ENCODE peak calls at places on chromosomes 2 and 18, in nine cellular contexts. One of them, this sample, is unnamed.

GRCh38 chr2:221518201-221518936 is 53.7 kb downstream of the EPHA4 start:
- DNase-seq in A549: no peak
- DNase-seq in endothelial cell of umbilical vein: peak; percentile 89
- DNase-seq in Karpas-422: no peak
- DNase-seq in neural progenitor cell: no peak
- DNase-seq in GM23248: peak; percentile 16
- DNase-seq in mammary epithelial cell: no peak
- DNase-seq in IMR-90: peak; percentile 92
- DNase-seq in fibroblast of lung: peak; percentile 58
- DNase-seq in this sample: no peak

GRCh38 chr18:5868218-5868904 is 27.0 kb downstream of the TMEM200C start:
- DNase-seq in A549: peak; percentile 13
- DNase-seq in endothelial cell of umbilical vein: peak; percentile 84
- DNase-seq in Karpas-422: peak; percentile 94
- DNase-seq in neural progenitor cell: peak; percentile 93
- DNase-seq in GM23248: peak; percentile 94
- DNase-seq in mammary epithelial cell: peak; percentile 66
- DNase-seq in IMR-90: peak; percentile 88
- DNase-seq in fibroblast of lung: peak; percentile 91
- DNase-seq in this sample: no peak

GRCh38 chr2:178917555-178917954 is 110.3 kb upstream of the TTN start:
- DNase-seq in A549: no peak
- DNase-seq in endothelial cell of umbilical vein: no peak
- DNase-seq in Karpas-422: no peak
- DNase-seq in neural progenitor cell: no peak
- DNase-seq in GM23248: no peak
- DNase-seq in mammary epithelial cell: no peak
- DNase-seq in IMR-90: no peak
- DNase-seq in fibroblast of lung: no peak
- DNase-seq in this sample: no peak

GRCh38 chr2:146806295-146807005 is 1038.4 kb upstream of the ACVR2A start:
- DNase-seq in A549: no peak
- DNase-seq in endothelial cell of umbilical vein: no peak
- DNase-seq in Karpas-422: no peak
- DNase-seq in neural progenitor cell: no peak
- DNase-seq in GM23248: peak; percentile 21
- DNase-seq in mammary epithelial cell: peak; percentile 29
- DNase-seq in IMR-90: peak; percentile 4
- DNase-seq in fibroblast of lung: peak; percentile 71
- DNase-seq in this sample: peak; percentile 26

GRCh38 chr2:202841090-202841867 is 30.3 kb downstream of the ICA1L start:
- DNase-seq in A549: no peak
- DNase-seq in endothelial cell of umbilical vein: no peak
- DNase-seq in Karpas-422: no peak
- DNase-seq in neural progenitor cell: no peak
- DNase-seq in GM23248: no peak
- DNase-seq in mammary epithelial cell: no peak
- DNase-seq in IMR-90: no peak
- DNase-seq in fibroblast of lung: no peak
- DNase-seq in this sample: no peak

GRCh38 chr2:173773076-173773475 is 192.1 kb downstream of the SP3 start:
- DNase-seq in A549: no peak
- DNase-seq in endothelial cell of umbilical vein: no peak
- DNase-seq in Karpas-422: no peak
- DNase-seq in neural progenitor cell: no peak
- DNase-seq in GM23248: no peak
- DNase-seq in mammary epithelial cell: peak; percentile 29
- DNase-seq in IMR-90: no peak
- DNase-seq in fibroblast of lung: no peak
- DNase-seq in this sample: no peak

GRCh38 chr2:20217041-20217970 is 7.6 kb downstream of the SDC1 start:
- DNase-seq in A549: no peak
- DNase-seq in endothelial cell of umbilical vein: no peak
- DNase-seq in Karpas-422: no peak
- DNase-seq in neural progenitor cell: no peak
- DNase-seq in GM23248: peak; percentile 27
- DNase-seq in mammary epithelial cell: peak; percentile 96
- DNase-seq in IMR-90: no peak
- DNase-seq in fibroblast of lung: no peak
- DNase-seq in this sample: peak; percentile 89

GRCh38 chr2:164782323-164782722 is 59.3 kb downstream of the COBLL1 start:
- DNase-seq in A549: no peak
- DNase-seq in endothelial cell of umbilical vein: peak; percentile 54
- DNase-seq in Karpas-422: no peak
- DNase-seq in neural progenitor cell: no peak
- DNase-seq in GM23248: peak; percentile 80
- DNase-seq in mammary epithelial cell: peak; percentile 80
- DNase-seq in IMR-90: peak; percentile 8
- DNase-seq in fibroblast of lung: peak; percentile 41
- DNase-seq in this sample: no peak

GRCh38 chr18:26252411-26252810 is 26.2 kb downstream of the TAF4B start:
- DNase-seq in A549: no peak
- DNase-seq in endothelial cell of umbilical vein: no peak
- DNase-seq in Karpas-422: no peak
- DNase-seq in neural progenitor cell: no peak
- DNase-seq in GM23248: no peak
- DNase-seq in mammary epithelial cell: no peak
- DNase-seq in IMR-90: no peak
- DNase-seq in fibroblast of lung: no peak
- DNase-seq in this sample: no peak
- H3K4me2 ChIP-seq in A549: no peak overlapping the region
- H3K4me2 ChIP-seq in endothelial cell of umbilical vein: no peak overlapping the region
- H3K4me2 ChIP-seq in Karpas-422: peak overlapping the region; percentile 3
- H3K4me2 ChIP-seq in neural progenitor cell: no peak overlapping the region
- H3K4me2 ChIP-seq in GM23248: no peak overlapping the region
- H3K4me2 ChIP-seq in mammary epithelial cell: no peak overlapping the region
- H3K4me2 ChIP-seq in IMR-90: no peak overlapping the region
- H3K4me2 ChIP-seq in fibroblast of lung: no peak overlapping the region
- H3K4me2 ChIP-seq in this sample: no peak overlapping the region

GRCh38 chr18:63087421-63088230 is 231.9 kb downstream of the BCL2 start:
- DNase-seq in A549: no peak
- DNase-seq in endothelial cell of umbilical vein: no peak
- DNase-seq in Karpas-422: no peak
- DNase-seq in neural progenitor cell: no peak
- DNase-seq in GM23248: peak; percentile 4
- DNase-seq in mammary epithelial cell: no peak
- DNase-seq in IMR-90: no peak
- DNase-seq in fibroblast of lung: no peak
- DNase-seq in this sample: no peak

GRCh38 chr18:63085611-63086010 is 234.0 kb downstream of the BCL2 start:
- DNase-seq in A549: no peak
- DNase-seq in endothelial cell of umbilical vein: no peak
- DNase-seq in Karpas-422: peak; percentile 36
- DNase-seq in neural progenitor cell: no peak
- DNase-seq in GM23248: no peak
- DNase-seq in mammary epithelial cell: no peak
- DNase-seq in IMR-90: no peak
- DNase-seq in fibroblast of lung: no peak
- DNase-seq in this sample: no peak

GRCh38 chr18:63082661-63083531 is 236.7 kb downstream of the BCL2 start:
- DNase-seq in A549: no peak
- DNase-seq in endothelial cell of umbilical vein: no peak
- DNase-seq in Karpas-422: no peak
- DNase-seq in neural progenitor cell: no peak
- DNase-seq in GM23248: peak; percentile 77
- DNase-seq in mammary epithelial cell: peak; percentile 21
- DNase-seq in IMR-90: no peak
- DNase-seq in fibroblast of lung: peak; percentile 9
- DNase-seq in this sample: no peak

GRCh38 chr18:63084220-63084619 is 235.3 kb downstream of the BCL2 start:
- DNase-seq in A549: no peak
- DNase-seq in endothelial cell of umbilical vein: no peak
- DNase-seq in Karpas-422: no peak
- DNase-seq in neural progenitor cell: no peak
- DNase-seq in GM23248: no peak
- DNase-seq in mammary epithelial cell: no peak
- DNase-seq in IMR-90: no peak
- DNase-seq in fibroblast of lung: no peak
- DNase-seq in this sample: no peak

GRCh38 chr18:63083555-63083954 is 236.0 kb downstream of the BCL2 start:
- DNase-seq in A549: no peak
- DNase-seq in endothelial cell of umbilical vein: no peak
- DNase-seq in Karpas-422: no peak
- DNase-seq in neural progenitor cell: no peak
- DNase-seq in GM23248: peak; percentile 42
- DNase-seq in mammary epithelial cell: no peak
- DNase-seq in IMR-90: no peak
- DNase-seq in fibroblast of lung: no peak
- DNase-seq in this sample: peak; percentile 39
- H3K9me3 ChIP-seq in A549: peaks cover 12% of the 10 kb centered on the region
- H3K9me3 ChIP-seq in endothelial cell of umbilical vein: no peaks in the 10 kb centered on the region
- H3K9me3 ChIP-seq in Karpas-422: no peaks in the 10 kb centered on the region
- H3K9me3 ChIP-seq in neural progenitor cell: no peaks in the 10 kb centered on the region
- H3K9me3 ChIP-seq in GM23248: no peaks in the 10 kb centered on the region
- H3K9me3 ChIP-seq in mammary epithelial cell: peaks cover 7% of the 10 kb centered on the region
- H3K9me3 ChIP-seq in IMR-90: no peaks in the 10 kb centered on the region
- H3K9me3 ChIP-seq in fibroblast of lung: no peaks in the 10 kb centered on the region
- H3K9me3 ChIP-seq in this sample: no peaks in the 10 kb centered on the region

GRCh38 chr2:162821176-162821575 is 17.4 kb downstream of the KCNH7 start:
- DNase-seq in A549: no peak
- DNase-seq in endothelial cell of umbilical vein: no peak
- DNase-seq in Karpas-422: no peak
- DNase-seq in neural progenitor cell: no peak
- DNase-seq in GM23248: peak; percentile 15
- DNase-seq in mammary epithelial cell: no peak
- DNase-seq in IMR-90: no peak
- DNase-seq in fibroblast of lung: no peak
- DNase-seq in this sample: peak; percentile 3

GRCh38 chr2:162825578-162825977 is 13.0 kb downstream of the KCNH7 start:
- DNase-seq in A549: no peak
- DNase-seq in endothelial cell of umbilical vein: no peak
- DNase-seq in Karpas-422: no peak
- DNase-seq in neural progenitor cell: no peak
- DNase-seq in GM23248: no peak
- DNase-seq in mammary epithelial cell: no peak
- DNase-seq in IMR-90: no peak
- DNase-seq in fibroblast of lung: no peak
- DNase-seq in this sample: no peak

GRCh38 chr2:162821718-162822117 is 16.8 kb downstream of the KCNH7 start:
- DNase-seq in A549: no peak
- DNase-seq in endothelial cell of umbilical vein: no peak
- DNase-seq in Karpas-422: no peak
- DNase-seq in neural progenitor cell: no peak
- DNase-seq in GM23248: no peak
- DNase-seq in mammary epithelial cell: no peak
- DNase-seq in IMR-90: no peak
- DNase-seq in fibroblast of lung: no peak
- DNase-seq in this sample: no peak

GRCh38 chr2:162826901-162827300 is 11.7 kb downstream of the KCNH7 start:
- DNase-seq in A549: no peak
- DNase-seq in endothelial cell of umbilical vein: no peak
- DNase-seq in Karpas-422: no peak
- DNase-seq in neural progenitor cell: no peak
- DNase-seq in GM23248: no peak
- DNase-seq in mammary epithelial cell: no peak
- DNase-seq in IMR-90: no peak
- DNase-seq in fibroblast of lung: no peak
- DNase-seq in this sample: no peak

DNA sequence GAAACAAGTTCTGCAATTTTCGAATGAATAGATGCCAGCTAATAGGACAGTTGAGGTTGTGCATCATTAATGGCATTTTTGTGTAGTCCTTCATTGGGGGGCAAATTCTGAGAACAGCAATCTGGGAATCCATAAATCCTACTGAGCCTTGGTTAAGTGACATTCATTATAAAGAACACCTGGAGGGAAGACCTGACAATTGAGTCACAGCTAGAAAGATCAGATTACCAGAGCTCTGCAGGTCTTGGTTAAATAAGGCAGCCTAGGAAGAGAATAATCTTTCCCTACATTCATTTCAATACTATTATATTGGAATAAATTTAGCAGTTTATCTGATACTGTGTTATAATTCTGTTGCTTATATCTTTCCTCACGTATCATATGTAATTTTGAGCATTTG is 14.2 kb downstream of the KCNH7 start:
- DNase-seq in A549: no peak
- DNase-seq in endothelial cell of umbilical vein: no peak
- DNase-seq in Karpas-422: no peak
- DNase-seq in neural progenitor cell: peak; percentile 8
- DNase-seq in GM23248: no peak
- DNase-seq in mammary epithelial cell: no peak
- DNase-seq in IMR-90: no peak
- DNase-seq in fibroblast of lung: no peak
- DNase-seq in this sample: no peak
- H3K4me1 ChIP-seq in A549: peaks cover 3% of the 10 kb centered on the region
- H3K4me1 ChIP-seq in endothelial cell of umbilical vein: no peaks in the 10 kb centered on the region
- H3K4me1 ChIP-seq in Karpas-422: no peaks in the 10 kb centered on the region
- H3K4me1 ChIP-seq in neural progenitor cell: peaks cover 10% of the 10 kb centered on the region
- H3K4me1 ChIP-seq in GM23248: peaks cover 3% of the 10 kb centered on the region
- H3K4me1 ChIP-seq in mammary epithelial cell: no peaks in the 10 kb centered on the region
- H3K4me1 ChIP-seq in IMR-90: no peaks in the 10 kb centered on the region
- H3K4me1 ChIP-seq in fibroblast of lung: no peaks in the 10 kb centered on the region
- H3K4me1 ChIP-seq in this sample: no peaks in the 10 kb centered on the region

GRCh38 chr2:217919204-217919603 is 83.6 kb downstream of the TNS1 start:
- DNase-seq in A549: no peak
- DNase-seq in endothelial cell of umbilical vein: no peak
- DNase-seq in Karpas-422: no peak
- DNase-seq in neural progenitor cell: no peak
- DNase-seq in GM23248: no peak
- DNase-seq in mammary epithelial cell: no peak
- DNase-seq in IMR-90: no peak
- DNase-seq in fibroblast of lung: no peak
- DNase-seq in this sample: no peak

GRCh38 chr2:217923007-217923686 is 79.6 kb downstream of the TNS1 start:
- DNase-seq in A549: no peak
- DNase-seq in endothelial cell of umbilical vein: no peak
- DNase-seq in Karpas-422: no peak
- DNase-seq in neural progenitor cell: no peak
- DNase-seq in GM23248: no peak
- DNase-seq in mammary epithelial cell: no peak
- DNase-seq in IMR-90: no peak
- DNase-seq in fibroblast of lung: no peak
- DNase-seq in this sample: peak; percentile 27

GRCh38 chr2:217919781-217920351 is 82.9 kb downstream of the TNS1 start:
- DNase-seq in A549: no peak
- DNase-seq in endothelial cell of umbilical vein: peak; percentile 42
- DNase-seq in Karpas-422: no peak
- DNase-seq in neural progenitor cell: no peak
- DNase-seq in GM23248: peak; percentile 81
- DNase-seq in mammary epithelial cell: no peak
- DNase-seq in IMR-90: peak; percentile 91
- DNase-seq in fibroblast of lung: peak; percentile 75
- DNase-seq in this sample: peak; percentile 94

GRCh38 chr2:217922101-217923006 is 80.4 kb downstream of the TNS1 start:
- DNase-seq in A549: no peak
- DNase-seq in endothelial cell of umbilical vein: no peak
- DNase-seq in Karpas-422: no peak
- DNase-seq in neural progenitor cell: peak; percentile 45
- DNase-seq in GM23248: peak; percentile 60
- DNase-seq in mammary epithelial cell: no peak
- DNase-seq in IMR-90: peak; percentile 55
- DNase-seq in fibroblast of lung: peak; percentile 26
- DNase-seq in this sample: peak; percentile 87

DNA sequence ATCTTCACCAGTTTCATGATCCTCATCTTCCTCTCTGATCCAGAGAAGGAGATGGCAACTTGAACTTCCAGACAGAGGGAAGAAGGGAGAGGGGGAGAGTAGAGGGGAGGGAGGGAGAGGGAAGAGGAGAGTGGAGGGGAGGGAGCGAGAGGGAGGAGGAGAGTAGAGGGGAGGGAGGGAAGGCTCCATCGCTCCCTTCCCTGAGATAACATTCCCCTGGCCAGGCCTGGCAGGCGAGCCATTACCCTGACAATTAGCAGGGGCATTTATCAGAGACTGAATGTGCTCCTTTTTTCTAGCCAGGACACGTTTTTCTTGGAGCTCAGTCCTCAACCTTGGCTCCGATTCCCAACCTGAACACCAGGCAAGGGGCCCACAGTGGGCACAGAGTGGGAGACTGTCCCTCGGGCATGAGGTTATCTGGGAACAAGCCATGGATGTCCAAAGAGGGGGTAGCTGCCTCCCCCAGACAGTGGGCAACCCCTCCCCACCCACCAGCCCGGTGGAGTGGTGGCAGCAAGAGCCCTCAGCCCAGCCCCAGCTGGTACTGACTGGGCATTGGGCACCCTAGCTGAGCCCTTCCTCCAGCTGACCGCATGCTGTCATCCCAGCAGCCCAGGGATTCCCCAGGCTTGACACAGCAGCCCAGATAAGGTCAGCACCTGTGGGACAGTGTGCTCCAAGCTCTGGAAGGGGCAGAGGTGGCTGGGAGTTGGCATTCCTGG is 81.8 kb downstream of the TNS1 start:
- DNase-seq in A549: no peak
- DNase-seq in endothelial cell of umbilical vein: no peak
- DNase-seq in Karpas-422: no peak
- DNase-seq in neural progenitor cell: no peak
- DNase-seq in GM23248: peak; percentile 69
- DNase-seq in mammary epithelial cell: no peak
- DNase-seq in IMR-90: peak; percentile 44
- DNase-seq in fibroblast of lung: peak; percentile 37
- DNase-seq in this sample: peak; percentile 89
- H3K4me2 ChIP-seq in A549: no peak overlapping the region
- H3K4me2 ChIP-seq in endothelial cell of umbilical vein: no peak overlapping the region
- H3K4me2 ChIP-seq in Karpas-422: no peak overlapping the region
- H3K4me2 ChIP-seq in neural progenitor cell: no peak overlapping the region
- H3K4me2 ChIP-seq in GM23248: peak overlapping the region; percentile 18
- H3K4me2 ChIP-seq in mammary epithelial cell: no peak overlapping the region
- H3K4me2 ChIP-seq in IMR-90: peak overlapping the region; percentile 40
- H3K4me2 ChIP-seq in fibroblast of lung: no peak overlapping the region
- H3K4me2 ChIP-seq in this sample: peak overlapping the region; percentile 52

This sample was measured in osteoblast.